ENCODE peak calls at places on chromosomes 2 and 18, in nine cellular contexts. T is tibial nerve, R is HepG2, E is stomach, M is K562, H is Peyer's patch, L is body of pancreas, K is adrenal gland, N is heart right ventricle. I is an unnamed sample.

GRCh38 chr18:50573679-50574078 is 13.8 kb downstream of the MAPK4 start:
- DNase-seq in H (no peak), R (no peak), E (no peak), L (no peak), M (no peak), K (no peak), N (no peak), T (no peak), I (no peak)

GRCh38 chr2:100752628-100753333 is 67.2 kb upstream of the NPAS2 start:
- DNase-seq in L (no peak), N (no peak), M (no peak), H (no peak), R (peak; percentile 67), T (no peak), E (no peak), K (no peak), I (no peak)

GRCh38 chr2:237279012-237279768 is 134.8 kb downstream of the COL6A3 start:
- DNase-seq in M (no peak), N (no peak), K (no peak), T (no peak), E (no peak), R (no peak), H (no peak), L (no peak), I (no peak)

GRCh38 chr2:159042115-159042850 is 73.8 kb downstream of the TANC1 start:
- DNase-seq in H (no peak), T (no peak), R (no peak), L (peak; percentile 40), E (peak; percentile 69), M (no peak), N (peak; percentile 52), K (no peak), I (peak; percentile 55)

GRCh38 chr18:10094608-10095137 is 180.9 kb downstream of the VAPA start:
- DNase-seq in L (no peak), M (no peak), T (no peak), N (no peak), K (no peak), E (no peak), R (no peak), H (no peak), I (no peak)

GRCh38 chr2:196899976-196900375 is 26.5 kb downstream of the PGAP1 start:
- DNase-seq in N (no peak), E (no peak), H (no peak), M (no peak), T (no peak), L (no peak), K (no peak), R (no peak), I (no peak)

GRCh38 chr2:65146067-65146466 is 16.2 kb upstream of the RAB1A start:
- DNase-seq in K (no peak), H (no peak), M (no peak), T (no peak), N (no peak), L (no peak), E (no peak), R (no peak), I (no peak)

GRCh38 chr2:221102896-221103688 is 469.0 kb downstream of the EPHA4 start:
- DNase-seq in H (no peak), K (no peak), L (no peak), E (no peak), M (no peak), R (no peak), T (no peak), N (no peak), I (no peak)

GRCh38 chr2:205681836-205682238 is 464 bp upstream of the NRP2 start:
- DNase-seq in H (no peak), R (no peak), N (no peak), K (peak; percentile 27), L (no peak), T (no peak), E (no peak), M (no peak), I (no peak)

GRCh38 chr2:142870516-142870915 is 6.9 kb upstream of the KYNU start:
- DNase-seq in T (no peak), N (no peak), L (no peak), M (no peak), H (no peak), R (peak; percentile 31), K (no peak), E (no peak), I (no peak)

GRCh38 chr2:138180691-138181386 is 216.6 kb downstream of the HNMT start:
- DNase-seq in L (no peak), K (no peak), E (no peak), T (no peak), R (peak; percentile 23), N (no peak), M (no peak), H (no peak), I (no peak)

GRCh38 chr2:57479994-57480393 is 566.6 kb upstream of the VRK2 start:
- DNase-seq in E (no peak), N (no peak), L (no peak), K (no peak), H (no peak), R (no peak), M (no peak), T (no peak), I (no peak)

GRCh38 chr2:27186613-27187345 is 25.1 kb upstream of the ATRAID start:
- DNase-seq in R (no peak), T (no peak), H (no peak), M (no peak), N (no peak), L (no peak), E (no peak), K (no peak), I (no peak)

GRCh38 chr18:31500161-31500688 is 2.2 kb downstream of the DSG2 start:
- DNase-seq in K (no peak), R (no peak), T (no peak), E (no peak), L (no peak), H (no peak), N (no peak), M (no peak), I (no peak)

GRCh38 chr18:31497711-31498449 is at the start of gene DSG2:
- DNase-seq in H (no peak), R (peak; percentile 43), K (peak; percentile 38), N (peak; percentile 74), T (no peak), L (peak; percentile 86), M (peak; percentile 88), E (peak; percentile 86), I (peak; percentile 84)

GRCh38 chr18:31499157-31499524 is 1.2 kb downstream of the DSG2 start:
- DNase-seq in M (no peak), K (no peak), T (no peak), H (no peak), E (no peak), L (no peak), N (no peak), R (no peak), I (no peak)

GRCh38 chr18:31498450-31499156 is 626 bp downstream of the DSG2 start:
- DNase-seq in T (no peak), N (no peak), R (no peak), E (no peak), K (no peak), L (peak; percentile 21), H (no peak), M (peak; percentile 29), I (no peak)

GRCh38 chr18:31497404-31497710 is 620 bp upstream of the DSG2 start:
- DNase-seq in M (no peak), N (no peak), K (no peak), L (peak; percentile 39), T (no peak), H (no peak), R (no peak), E (no peak), I (no peak)
- H3K27ac ChIP-seq in M (peak overlapping the region; percentile 80), N (peak overlapping the region; percentile 67), K (no peak overlapping the region), L (peak overlapping the region; percentile 86), T (no peak overlapping the region), H (peak overlapping the region; percentile 88), R (peak overlapping the region; percentile 82), E (peak overlapping the region; percentile 87), I (peak overlapping the region; percentile 77)

GRCh38 chr2:36395866-36396265 is 40.3 kb downstream of the CRIM1 start:
- DNase-seq in K (no peak), N (no peak), R (no peak), E (no peak), M (no peak), L (no peak), H (no peak), T (no peak), I (no peak)
- H3K4me1 ChIP-seq in K (no peaks in the 10 kb centered on the region), N (peaks cover 23% of the 10 kb centered on the region), R (peaks cover 26% of the 10 kb centered on the region), E (peaks cover 41% of the 10 kb centered on the region), M (no peaks in the 10 kb centered on the region), L (no peaks in the 10 kb centered on the region), H (no peaks in the 10 kb centered on the region), T (no peaks in the 10 kb centered on the region), I (peaks cover 17% of the 10 kb centered on the region)

GRCh38 chr18:62952807-62953206 is 237.5 kb downstream of the PHLPP1 start:
- DNase-seq in L (no peak), R (no peak), E (no peak), K (no peak), H (no peak), M (no peak), N (no peak), T (no peak), I (no peak)

GRCh38 chr18:62954341-62954740 is 239.0 kb downstream of the PHLPP1 start:
- DNase-seq in H (no peak), L (no peak), T (no peak), M (no peak), E (no peak), K (no peak), R (peak; percentile 8), N (no peak), I (no peak)

GRCh38 chr18:62948788-62949187 is 233.4 kb downstream of the PHLPP1 start:
- DNase-seq in L (no peak), N (no peak), H (no peak), E (no peak), R (no peak), K (no peak), M (no peak), T (no peak), I (no peak)

GRCh38 chr18:62953663-62954062 is 238.3 kb downstream of the PHLPP1 start:
- DNase-seq in L (no peak), T (no peak), N (no peak), H (no peak), R (no peak), E (no peak), M (no peak), K (no peak), I (no peak)

DNA sequence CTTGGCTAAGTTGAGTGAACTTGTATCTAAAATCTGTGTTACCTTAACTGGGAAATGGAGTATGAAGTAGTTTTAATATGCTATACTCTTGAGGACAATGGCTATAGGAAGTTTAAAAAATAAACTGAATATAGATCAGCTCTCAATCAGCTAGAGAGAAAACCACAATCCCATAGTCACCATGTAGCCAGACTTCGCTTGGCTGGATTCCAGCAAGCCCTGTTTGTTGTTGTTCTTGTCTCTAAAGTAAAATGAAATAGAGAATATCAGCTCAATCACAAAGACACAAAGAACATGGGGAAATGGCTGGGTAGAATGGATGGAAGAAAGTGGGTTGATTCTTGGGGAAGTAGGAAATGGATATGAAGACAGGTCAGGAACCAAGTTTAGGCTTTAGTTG is 234.9 kb downstream of the PHLPP1 start:
- DNase-seq in H (no peak), L (no peak), K (no peak), N (no peak), M (no peak), T (no peak), E (no peak), R (no peak), I (no peak)
- H3K27ac ChIP-seq in H (no peak overlapping the region), L (no peak overlapping the region), K (peak overlapping the region; percentile 4), N (no peak overlapping the region), M (no peak overlapping the region), T (no peak overlapping the region), E (no peak overlapping the region), R (no peak overlapping the region), I (no peak overlapping the region)

GRCh38 chr2:172680595-172681176 is 55.0 kb upstream of the RAPGEF4 start:
- DNase-seq in M (no peak), E (no peak), H (no peak), T (no peak), N (no peak), R (no peak), L (no peak), K (no peak), I (no peak)

GRCh38 chr2:172685467-172685866 is 50.2 kb upstream of the RAPGEF4 start:
- DNase-seq in R (no peak), E (no peak), T (no peak), M (no peak), H (no peak), N (no peak), K (no peak), L (no peak), I (no peak)
- H3K4me1 ChIP-seq in R (no peaks in the 10 kb centered on the region), E (no peaks in the 10 kb centered on the region), T (no peaks in the 10 kb centered on the region), M (no peaks in the 10 kb centered on the region), H (no peaks in the 10 kb centered on the region), N (no peaks in the 10 kb centered on the region), K (no peaks in the 10 kb centered on the region), L (no peaks in the 10 kb centered on the region), I (no peaks in the 10 kb centered on the region)